ENCODE peak calls at places on chromosomes 2 and 18, in four cellular contexts. One of them, this sample, is unnamed.

GRCh38 chr18:23107718-23108117 is 27.6 kb upstream of the CABLES1 start:
- DNase-seq in Panc1: no peak
- DNase-seq in HepG2: no peak
- DNase-seq in HCT116: no peak
- DNase-seq in this sample: no peak

GRCh38 chr18:73118121-73118816 is 250.5 kb upstream of the NETO1 start:
- DNase-seq in HCT116: no peak
- DNase-seq in HepG2: no peak
- DNase-seq in Panc1: no peak
- DNase-seq in this sample: no peak

GRCh38 chr2:197261808-197262226 is 48.8 kb downstream of the ANKRD44 start:
- DNase-seq in HCT116: no peak
- DNase-seq in Panc1: no peak
- DNase-seq in HepG2: no peak
- DNase-seq in this sample: no peak

GRCh38 chr2:19990416-19990728 is 467 bp upstream of the WDR35 start:
- DNase-seq in Panc1: no peak
- DNase-seq in HCT116: no peak
- DNase-seq in HepG2: no peak
- DNase-seq in this sample: no peak

GRCh38 chr2:50765590-50765989 is 266.3 kb downstream of the NRXN1 start:
- DNase-seq in HCT116: no peak
- DNase-seq in Panc1: no peak
- DNase-seq in HepG2: no peak
- DNase-seq in this sample: no peak

GRCh38 chr2:179524940-179525339 is 260.3 kb upstream of the SESTD1 start:
- DNase-seq in HCT116: no peak
- DNase-seq in Panc1: no peak
- DNase-seq in HepG2: peak; percentile 49
- DNase-seq in this sample: no peak

GRCh38 chr2:187390891-187391290 is 57.2 kb downstream of the CALCRL start:
- DNase-seq in Panc1: peak; percentile 24
- DNase-seq in HepG2: peak; percentile 35
- DNase-seq in HCT116: peak; percentile 15
- DNase-seq in this sample: no peak

GRCh38 chr2:213122730-213123129 is 28.7 kb downstream of the IKZF2 start:
- DNase-seq in HCT116: no peak
- DNase-seq in Panc1: no peak
- DNase-seq in HepG2: no peak
- DNase-seq in this sample: no peak

GRCh38 chr2:3112553-3112952 is 265.1 kb downstream of the EIPR1 start:
- DNase-seq in HCT116: no peak
- DNase-seq in HepG2: no peak
- DNase-seq in Panc1: no peak
- DNase-seq in this sample: no peak

GRCh38 chr2:9203006-9203405 is 3.6 kb upstream of the ASAP2 start:
- DNase-seq in HCT116: no peak
- DNase-seq in HepG2: no peak
- DNase-seq in Panc1: no peak
- DNase-seq in this sample: no peak

GRCh38 chr2:105744909-105745853 is at the start of gene NCK2:
- DNase-seq in HCT116: no peak
- DNase-seq in HepG2: no peak
- DNase-seq in Panc1: no peak
- DNase-seq in this sample: peak; percentile 66

GRCh38 chr2:219500135-219500534 is 1.4 kb downstream of the GMPPA start:
- DNase-seq in HCT116: no peak
- DNase-seq in Panc1: no peak
- DNase-seq in HepG2: peak; percentile 43
- DNase-seq in this sample: no peak

GRCh38 chr18:21454725-21455124 is 145.8 kb downstream of the ESCO1 start:
- DNase-seq in Panc1: no peak
- DNase-seq in HepG2: no peak
- DNase-seq in HCT116: no peak
- DNase-seq in this sample: no peak

GRCh38 chr18:52829876-52830390 is 489.9 kb downstream of the DCC start:
- DNase-seq in HepG2: no peak
- DNase-seq in Panc1: no peak
- DNase-seq in HCT116: no peak
- DNase-seq in this sample: no peak

GRCh38 chr18:79384151-79384807 is 11.5 kb upstream of the NFATC1 start:
- DNase-seq in HepG2: no peak
- DNase-seq in HCT116: no peak
- DNase-seq in Panc1: no peak
- DNase-seq in this sample: no peak

GRCh38 chr2:160267022-160267421 is 67.0 kb upstream of the ITGB6 start:
- DNase-seq in HepG2: no peak
- DNase-seq in Panc1: no peak
- DNase-seq in HCT116: no peak
- DNase-seq in this sample: no peak

GRCh38 chr2:178277741-178278197 is 83.5 kb downstream of the OSBPL6 start:
- DNase-seq in HepG2: peak; percentile 86
- DNase-seq in Panc1: no peak
- DNase-seq in HCT116: no peak
- DNase-seq in this sample: peak; percentile 64

GRCh38 chr2:157898591-157898996 is 22.5 kb upstream of the ACVR1 start:
- DNase-seq in HepG2: no peak
- DNase-seq in Panc1: peak; percentile 45
- DNase-seq in HCT116: peak; percentile 56
- DNase-seq in this sample: peak; percentile 51

DNA sequence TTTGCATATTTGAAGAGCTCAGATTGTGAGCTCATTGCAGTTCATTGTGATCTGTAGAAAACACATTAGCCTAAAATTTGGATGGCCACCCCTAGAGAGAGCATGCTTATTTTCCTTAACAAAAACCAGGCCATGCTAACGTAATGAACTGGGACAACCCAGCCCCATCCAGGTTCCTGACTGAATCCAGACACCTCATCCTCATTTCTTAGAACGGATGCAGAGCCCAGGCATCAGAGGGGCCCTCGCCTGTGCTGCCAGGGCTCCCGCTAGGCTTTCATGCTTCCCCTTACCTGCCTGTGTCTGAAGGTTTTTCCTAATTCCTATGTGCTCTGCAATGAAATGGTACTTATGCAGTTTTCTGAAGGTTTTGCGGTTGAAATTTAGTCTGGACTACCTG is 171.1 kb downstream of the CCDC102B start:
- DNase-seq in HCT116: no peak
- DNase-seq in Panc1: no peak
- DNase-seq in HepG2: no peak
- DNase-seq in this sample: no peak
- TF ChIP-seq TCF7L2 in HCT116: no peak
- TF ChIP-seq TCF7L2 in Panc1: no peak
- TF ChIP-seq TCF7L2 in HepG2: no peak
- TF ChIP-seq TCF7L2 in this sample: no peak

DNA sequence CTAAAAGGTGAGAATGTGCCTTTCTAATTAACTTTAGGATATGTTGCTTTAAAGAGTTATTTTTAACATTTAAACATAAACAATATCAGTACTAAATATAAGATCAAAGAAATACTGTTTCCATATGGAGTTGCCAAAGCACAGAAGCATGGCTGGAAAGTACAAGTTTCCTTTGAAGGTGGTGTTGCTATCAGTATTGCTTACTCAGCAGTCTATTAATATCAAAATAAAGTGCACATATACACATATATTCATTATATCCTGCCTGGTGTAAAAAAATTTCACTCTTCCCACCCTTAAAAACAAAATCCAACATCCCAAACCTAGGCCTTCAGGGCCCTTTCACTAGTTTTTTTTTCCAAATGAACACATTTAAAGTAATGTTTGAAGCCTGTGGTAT is 192.8 kb upstream of the MEIS1 start:
- DNase-seq in HepG2: no peak
- DNase-seq in HCT116: no peak
- DNase-seq in Panc1: no peak
- DNase-seq in this sample: no peak
- TF ChIP-seq TCF7L2 in HepG2: no peak
- TF ChIP-seq TCF7L2 in HCT116: no peak
- TF ChIP-seq TCF7L2 in Panc1: no peak
- TF ChIP-seq TCF7L2 in this sample: no peak

DNA sequence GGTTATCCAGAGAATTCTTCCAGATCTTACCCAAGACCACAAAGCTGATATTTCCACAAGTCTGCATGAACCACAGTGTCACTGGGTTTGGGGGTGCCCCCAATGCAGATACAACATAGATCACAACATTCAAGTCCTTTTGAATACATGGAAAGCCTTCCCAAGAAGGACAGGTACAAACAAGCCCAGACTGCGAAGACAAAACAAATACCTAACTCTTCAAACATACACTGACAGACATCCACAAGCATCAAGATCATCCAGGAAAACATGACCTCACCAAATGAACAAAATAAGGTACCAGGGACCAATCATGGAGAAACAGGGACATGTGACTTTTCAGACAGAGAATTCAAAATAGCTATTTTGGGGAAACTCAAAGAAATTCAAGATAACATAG is 93.1 kb downstream of the MDH1 start:
- DNase-seq in Panc1: no peak
- DNase-seq in HCT116: no peak
- DNase-seq in HepG2: no peak
- DNase-seq in this sample: no peak
- TF ChIP-seq TCF7L2 in Panc1: no peak
- TF ChIP-seq TCF7L2 in HCT116: no peak
- TF ChIP-seq TCF7L2 in HepG2: no peak
- TF ChIP-seq TCF7L2 in this sample: no peak

GRCh38 chr2:113224647-113225046 is 50.9 kb downstream of the PSD4 start:
- DNase-seq in Panc1: no peak
- DNase-seq in HCT116: no peak
- DNase-seq in HepG2: no peak
- DNase-seq in this sample: no peak

GRCh38 chr2:113227698-113228097 is 51.0 kb downstream of the PAX8 start:
- DNase-seq in Panc1: no peak
- DNase-seq in HepG2: no peak
- DNase-seq in HCT116: no peak
- DNase-seq in this sample: no peak

GRCh38 chr2:113225505-113226259 is 51.9 kb downstream of the PSD4 start:
- DNase-seq in HepG2: no peak
- DNase-seq in HCT116: no peak
- DNase-seq in Panc1: no peak
- DNase-seq in this sample: no peak

GRCh38 chr2:113227290-113227689 is 51.4 kb downstream of the PAX8 start:
- DNase-seq in HCT116: no peak
- DNase-seq in Panc1: no peak
- DNase-seq in HepG2: no peak
- DNase-seq in this sample: no peak

GRCh38 chr2:113226462-113226861 is 52.3 kb downstream of the PAX8 start:
- DNase-seq in Panc1: no peak
- DNase-seq in HepG2: no peak
- DNase-seq in HCT116: no peak
- DNase-seq in this sample: no peak
- TF ChIP-seq TCF7L2 in Panc1: no peak
- TF ChIP-seq TCF7L2 in HepG2: no peak
- TF ChIP-seq TCF7L2 in HCT116: no peak
- TF ChIP-seq TCF7L2 in this sample: no peak

DNA sequence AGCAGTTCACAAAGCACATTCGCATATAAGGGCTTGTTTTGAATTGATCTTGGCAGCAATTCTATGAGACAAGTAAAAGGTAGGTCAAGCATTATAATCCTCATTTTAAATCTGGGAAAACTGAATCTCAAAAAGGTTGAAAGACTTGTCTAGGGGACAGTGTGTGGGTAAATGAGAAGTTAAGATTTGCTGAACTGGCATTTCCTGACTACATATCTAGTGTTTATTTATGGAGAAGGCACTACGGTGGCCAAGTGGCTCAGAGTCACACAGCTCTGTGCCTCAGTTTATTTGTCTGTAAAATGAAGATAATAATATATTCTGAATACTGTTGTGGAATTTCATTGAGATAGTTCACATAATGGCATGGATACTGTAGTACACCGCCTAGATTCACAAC is 16.3 kb upstream of the IL1RN start:
- DNase-seq in Panc1: no peak
- DNase-seq in HCT116: no peak
- DNase-seq in HepG2: no peak
- DNase-seq in this sample: no peak
- TF ChIP-seq TCF7L2 in Panc1: no peak
- TF ChIP-seq TCF7L2 in HCT116: no peak
- TF ChIP-seq TCF7L2 in HepG2: no peak
- TF ChIP-seq TCF7L2 in this sample: no peak

DNA sequence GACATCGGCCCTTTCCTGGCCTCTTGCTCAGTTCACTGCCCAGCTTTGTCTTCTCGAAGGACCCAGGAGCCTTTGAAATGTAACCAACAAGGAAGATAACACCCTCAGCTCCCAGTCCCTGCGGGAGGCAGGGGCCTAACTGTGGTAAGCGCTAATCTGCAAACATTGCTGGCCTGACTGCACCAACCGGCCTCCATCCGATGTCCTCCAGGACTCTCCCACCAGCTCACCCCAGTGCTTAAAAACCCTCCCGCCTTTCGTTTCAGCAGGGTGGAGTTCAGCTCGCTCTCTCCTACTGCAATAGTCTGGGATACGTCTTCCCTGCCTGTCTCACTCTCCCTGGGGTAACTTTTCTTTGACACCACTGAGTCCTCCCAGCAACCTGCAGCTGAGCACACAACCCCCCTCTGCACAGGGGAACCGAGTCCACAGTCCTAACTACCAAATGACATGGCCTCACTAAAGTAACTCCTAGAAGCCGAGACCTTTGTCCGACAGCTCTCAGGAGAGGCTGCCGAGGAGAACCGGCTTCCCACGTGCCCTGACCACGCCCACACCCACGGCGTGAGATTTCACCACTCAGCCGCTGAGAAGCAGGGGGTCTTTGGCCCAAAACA is 76.1 kb downstream of the MBP start:
- DNase-seq in Panc1: no peak
- DNase-seq in HepG2: peak; percentile 19
- DNase-seq in HCT116: no peak
- DNase-seq in this sample: no peak
- TF ChIP-seq TCF7L2 in Panc1: no peak
- TF ChIP-seq TCF7L2 in HepG2: no peak
- TF ChIP-seq TCF7L2 in HCT116: no peak
- TF ChIP-seq TCF7L2 in this sample: no peak

GRCh38 chr18:54910161-54910919 is 48.9 kb downstream of the CCDC68 start:
- DNase-seq in HCT116: no peak
- DNase-seq in HepG2: no peak
- DNase-seq in Panc1: no peak
- DNase-seq in this sample: no peak
- TF ChIP-seq TCF7L2 in HCT116: no peak
- TF ChIP-seq TCF7L2 in HepG2: no peak
- TF ChIP-seq TCF7L2 in Panc1: no peak
- TF ChIP-seq TCF7L2 in this sample: no peak

GRCh38 chr2:61177727-61178549 is 15.9 kb downstream of the C2orf74 start:
- DNase-seq in HepG2: peak; percentile 19
- DNase-seq in HCT116: no peak
- DNase-seq in Panc1: no peak
- DNase-seq in this sample: no peak
- TF ChIP-seq TCF7L2 in HepG2: no peak
- TF ChIP-seq TCF7L2 in HCT116: no peak
- TF ChIP-seq TCF7L2 in Panc1: no peak
- TF ChIP-seq TCF7L2 in this sample: no peak

This sample was measured in K562.